ENCODE peak calls at places on chromosomes 5 and 9, in ten cellular contexts. O is endodermal cell, Z is neural progenitor cell, H is mesendoderm, U is A549, J is OCI-LY7, L is stomach, G is PC-9, N is uterus, Q is SJSA1. W is an unnamed sample. For H3K4me1, the result is how much of the 10 kb centered on the place peaks cover.

GRCh38 chr5:87400305-87400899 is 12.3 kb downstream of the CCNH start:
- DNase-seq in O (no peak), Z (peak), H (no peak), U (peak), J (peak), L (no peak), G (peak), N (no peak), Q (no peak), W (no peak)

GRCh38 chr5:147369742-147370374 is 135.0 kb downstream of the STK32A start:
- DNase-seq in O (no peak), Z (peak), H (no peak), U (peak), J (no peak), L (no peak), G (no peak), N (no peak), Q (no peak), W (no peak)

GRCh38 chr5:76604838-76605237 is 18.4 kb downstream of the F2RL2 start:
- DNase-seq in O (no peak), Z (no peak), H (no peak), U (no peak), J (no peak), L (no peak), G (no peak), N (no peak), Q (no peak), W (no peak)

GRCh38 chr9:36486933-36487481 is 85.7 kb upstream of the MELK start:
- DNase-seq in O (peak), Z (peak), H (peak), U (no peak), J (peak), L (peak), G (no peak), N (peak), Q (peak), W (peak)

GRCh38 chr5:157915638-157916037 is 56.7 kb upstream of the CLINT1 start:
- DNase-seq in O (no peak), Z (no peak), H (no peak), U (no peak), J (peak), L (peak), G (no peak), N (peak), Q (no peak), W (no peak)

GRCh38 chr5:88889165-88890069 is 6.4 kb upstream of the MEF2C start:
- DNase-seq in O (peak), Z (peak), H (peak), U (no peak), J (no peak), L (no peak), G (no peak), N (peak), Q (peak), W (no peak)

GRCh38 chr5:156481741-156482140 is 154.8 kb downstream of the SGCD start:
- DNase-seq in O (no peak), Z (no peak), H (no peak), U (no peak), J (no peak), L (no peak), G (no peak), N (no peak), Q (no peak), W (no peak)

GRCh38 chr5:112977440-112977861 is 853 bp downstream of the DCP2 start:
- DNase-seq in O (no peak), Z (no peak), H (no peak), U (no peak), J (peak), L (no peak), G (no peak), N (no peak), Q (no peak), W (no peak)

GRCh38 chr9:126738553-126738952 is 66.3 kb upstream of the ZBTB43 start:
- DNase-seq in O (no peak), Z (no peak), H (no peak), U (no peak), J (no peak), L (no peak), G (no peak), N (no peak), Q (no peak), W (peak)

GRCh38 chr9:24218656-24219055 is 327.0 kb downstream of the IZUMO3 start:
- DNase-seq in O (no peak), Z (no peak), H (peak), U (no peak), J (no peak), L (no peak), G (no peak), N (no peak), Q (no peak), W (no peak)

GRCh38 chr9:111597852-111598729 is 1.4 kb downstream of the PTGR1 start:
- DNase-seq in O (peak), Z (peak), H (peak), U (peak), J (peak), L (peak), G (peak), N (peak), Q (no peak), W (peak)

GRCh38 chr9:124531115-124531514 is 23.9 kb upstream of the NR5A1 start:
- DNase-seq in O (no peak), Z (no peak), H (no peak), U (no peak), J (no peak), L (no peak), G (no peak), N (no peak), Q (no peak), W (no peak)

GRCh38 chr9:132037470-132037869 is 42.2 kb downstream of the MED27 start:
- DNase-seq in O (no peak), Z (no peak), H (no peak), U (no peak), J (no peak), L (no peak), G (no peak), N (no peak), Q (no peak), W (no peak)

GRCh38 chr5:123122273-123122672 is 33.2 kb downstream of the PRDM6 start:
- DNase-seq in O (no peak), Z (no peak), H (no peak), U (no peak), J (no peak), L (no peak), G (no peak), N (no peak), Q (no peak), W (no peak)

GRCh38 chr9:20941177-20941690 is 90.2 kb downstream of the HACD4 start:
- DNase-seq in O (peak), Z (peak), H (peak), U (peak), J (peak), L (peak), G (peak), N (peak), Q (peak), W (peak)

GRCh38 chr9:136107155-136107952 is 11.3 kb downstream of the TMEM250 start:
- DNase-seq in O (no peak), Z (no peak), H (no peak), U (no peak), J (peak), L (peak), G (no peak), N (no peak), Q (no peak), W (no peak)

GRCh38 chr9:97412628-97413382 is 909 bp downstream of the TDRD7 start:
- DNase-seq in O (no peak), Z (no peak), H (peak), U (peak), J (peak), L (no peak), G (no peak), N (peak), Q (no peak), W (no peak)

GRCh38 chr9:72529531-72529930 is 8.1 kb downstream of the TMC1 start:
- DNase-seq in O (no peak), Z (no peak), H (no peak), U (no peak), J (no peak), L (no peak), G (no peak), N (no peak), Q (no peak), W (no peak)

GRCh38 chr9:19493174-19493811 is 84.5 kb downstream of the ACER2 start:
- DNase-seq in O (peak), Z (peak), H (peak), U (peak), J (peak), L (peak), G (no peak), N (peak), Q (no peak), W (peak)

GRCh38 chr5:90803891-90804290 is 245.3 kb downstream of the ADGRV1 start:
- DNase-seq in O (no peak), Z (no peak), H (no peak), U (no peak), J (no peak), L (no peak), G (no peak), N (no peak), Q (no peak), W (no peak)

GRCh38 chr5:174402224-174402812 is 322.1 kb upstream of the MSX2 start:
- DNase-seq in O (no peak), Z (no peak), H (no peak), U (no peak), J (no peak), L (no peak), G (no peak), N (no peak), Q (no peak), W (no peak)

GRCh38 chr9:137306546-137307254 is 4.6 kb upstream of the NRARP start:
- DNase-seq in O (peak), Z (no peak), H (no peak), U (no peak), J (no peak), L (no peak), G (no peak), N (peak), Q (no peak), W (no peak)

GRCh38 chr5:6703791-6704190 is 9.4 kb upstream of the TENT4A start:
- DNase-seq in O (no peak), Z (no peak), H (no peak), U (no peak), J (no peak), L (no peak), G (no peak), N (no peak), Q (peak), W (no peak)

GRCh38 chr9:5982352-5982751 is 33.1 kb downstream of the RANBP6 start:
- DNase-seq in O (no peak), Z (no peak), H (no peak), U (no peak), J (no peak), L (no peak), G (no peak), N (no peak), Q (no peak), W (no peak)

GRCh38 chr5:160837749-160838593 is 14.0 kb downstream of the ATP10B start:
- DNase-seq in O (no peak), Z (no peak), H (no peak), U (no peak), J (no peak), L (no peak), G (no peak), N (no peak), Q (no peak), W (no peak)

GRCh38 chr9:7104625-7105024 is 346.9 kb downstream of the KDM4C start:
- DNase-seq in O (no peak), Z (peak), H (no peak), U (no peak), J (no peak), L (no peak), G (no peak), N (no peak), Q (no peak), W (no peak)

GRCh38 chr5:58235279-58235678 is 224.6 kb downstream of the PLK2 start:
- DNase-seq in O (no peak), Z (no peak), H (no peak), U (peak), J (no peak), L (no peak), G (peak), N (no peak), Q (no peak), W (no peak)

GRCh38 chr9:94112716-94113465 is 28.6 kb downstream of the PTPDC1 start:
- DNase-seq in O (no peak), Z (no peak), H (no peak), U (no peak), J (no peak), L (no peak), G (no peak), N (no peak), Q (no peak), W (no peak)

GRCh38 chr5:169628891-169629290 is 8.2 kb upstream of the DOCK2 start:
- DNase-seq in O (no peak), Z (no peak), H (no peak), U (no peak), J (no peak), L (no peak), G (no peak), N (no peak), Q (no peak), W (no peak)

GRCh38 chr9:86531273-86531672 is 177.1 kb upstream of the TUT7 start:
- DNase-seq in O (no peak), Z (no peak), H (no peak), U (no peak), J (no peak), L (no peak), G (no peak), N (no peak), Q (no peak), W (no peak)

GRCh38 chr5:108415726-108416125 is 33.8 kb upstream of the FBXL17 start:
- DNase-seq in O (no peak), Z (no peak), H (no peak), U (no peak), J (no peak), L (no peak), G (no peak), N (no peak), Q (no peak), W (no peak)

GRCh38 chr5:14172149-14172795 is 29.1 kb downstream of the TRIO start:
- DNase-seq in O (no peak), Z (peak), H (no peak), U (no peak), J (peak), L (no peak), G (no peak), N (no peak), Q (no peak), W (no peak)
- H3K4me1 ChIP-seq in O (under half), Z (under half), H (under half), U (half or more), J (half or more), L (half or more), G (under half), N (under half), Q (half or more), W (under half)

DNA sequence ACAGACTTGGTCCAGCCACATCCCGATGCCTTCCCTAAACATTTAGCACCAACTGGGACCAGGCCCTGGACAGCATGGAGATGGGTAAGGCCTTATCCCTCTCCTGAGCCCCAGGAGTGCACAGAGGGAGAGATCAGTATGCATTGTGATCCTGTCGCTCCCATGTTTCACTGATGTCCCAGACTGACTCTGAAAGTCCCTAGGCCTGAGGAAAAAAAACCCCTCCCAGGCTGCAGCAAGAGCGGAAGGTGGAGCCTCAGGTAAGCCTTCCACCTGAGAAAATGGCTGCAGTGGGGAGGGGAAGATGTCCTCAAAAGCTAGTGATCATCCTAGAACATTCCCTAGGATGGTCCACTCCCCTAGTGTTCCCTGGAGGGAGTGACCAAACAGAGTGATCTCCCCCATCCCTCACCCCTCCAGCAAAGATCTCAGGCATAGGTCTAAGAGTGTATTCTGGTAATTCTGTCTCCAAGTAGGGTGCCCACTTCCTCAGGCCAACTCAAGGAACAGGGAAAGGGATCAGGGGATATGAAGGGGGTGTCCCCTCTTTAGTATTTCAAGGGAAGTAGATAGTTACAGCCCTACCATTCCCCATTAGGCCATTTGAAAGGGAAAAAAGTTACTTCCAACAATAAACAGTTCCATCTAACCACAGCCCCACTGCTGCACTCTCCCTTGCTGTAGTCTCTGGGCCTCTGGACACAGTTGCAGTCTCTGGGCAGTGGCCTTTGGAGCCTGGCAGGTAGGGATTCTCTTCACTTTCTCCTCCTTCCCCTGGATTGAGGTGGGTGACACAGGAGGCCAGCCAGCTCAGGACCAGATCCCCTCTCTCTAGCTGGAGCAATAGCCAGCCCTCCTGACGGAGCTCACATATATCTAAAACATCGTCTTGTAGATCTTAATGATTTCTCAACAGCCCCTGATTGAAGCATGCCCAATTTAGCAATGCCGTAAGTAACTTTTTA is 6.8 kb upstream of the CXXC5 start:
- DNase-seq in O (peak), Z (no peak), H (no peak), U (no peak), J (no peak), L (peak), G (no peak), N (no peak), Q (no peak), W (no peak)
- H3K4me1 ChIP-seq in O (under half), Z (half or more), H (under half), U (half or more), J (half or more), L (half or more), G (half or more), N (under half), Q (under half), W (under half)

DNA sequence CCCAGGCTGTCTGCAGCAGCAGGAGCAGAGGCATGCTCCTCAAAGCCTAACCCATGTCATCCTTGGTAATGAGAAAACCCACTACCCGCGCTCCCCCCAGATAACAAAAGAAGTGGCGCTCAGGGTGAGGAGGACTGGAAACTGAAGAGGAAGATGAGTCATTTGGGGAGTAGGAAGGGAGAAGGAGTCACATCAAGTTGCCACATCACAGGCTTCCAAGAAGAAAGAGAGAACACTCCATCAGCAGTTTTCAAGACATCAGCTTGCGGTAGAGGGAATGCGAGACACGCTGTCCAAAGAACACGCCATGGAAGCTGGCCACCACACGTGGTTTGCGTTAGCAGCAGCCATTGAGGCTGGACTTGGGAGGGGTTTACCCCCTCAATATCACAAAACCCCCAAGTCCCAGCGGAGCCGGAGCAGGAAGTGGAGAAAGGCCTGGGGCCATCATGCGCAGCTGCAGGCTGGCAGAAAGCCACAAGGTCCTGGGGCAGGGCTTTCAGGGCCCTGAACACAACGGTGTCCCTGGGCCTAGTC is 41.5 kb downstream of the SH3PXD2B start:
- DNase-seq in O (no peak), Z (no peak), H (no peak), U (no peak), J (no peak), L (peak), G (peak), N (peak), Q (peak), W (no peak)
- H3K4me1 ChIP-seq in O (under half), Z (under half), H (under half), U (under half), J (under half), L (half or more), G (half or more), N (under half), Q (under half), W (under half)

DNA sequence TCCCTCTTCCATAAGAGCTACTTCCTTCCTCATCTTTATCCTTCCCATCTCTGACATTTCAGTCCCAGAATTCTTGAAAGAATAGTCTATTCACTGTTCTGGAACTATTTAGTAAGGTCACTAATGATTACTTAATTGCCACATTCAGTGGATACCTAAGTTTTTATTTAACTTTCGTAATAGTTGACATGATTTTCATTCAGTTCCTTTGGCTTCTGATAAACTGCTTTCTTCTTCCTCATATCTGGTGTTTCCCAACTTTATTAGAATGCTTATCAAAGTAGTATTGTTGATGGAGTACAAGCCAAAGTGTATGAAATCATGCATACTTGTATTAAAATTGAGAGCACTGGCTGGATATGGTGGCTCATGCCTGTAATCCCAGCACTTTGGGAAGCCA is 10.8 kb downstream of the UBE2D2 start:
- DNase-seq in O (no peak), Z (no peak), H (no peak), U (no peak), J (no peak), L (no peak), G (peak), N (no peak), Q (no peak), W (no peak)
- H3K4me1 ChIP-seq in O (under half), Z (under half), H (under half), U (under half), J (half or more), L (half or more), G (under half), N (under half), Q (under half), W (half or more)

GRCh38 chr5:124460000-124460399 is 286.4 kb downstream of the ZNF608 start:
- DNase-seq in O (no peak), Z (no peak), H (no peak), U (no peak), J (no peak), L (no peak), G (no peak), N (peak), Q (no peak), W (no peak)

GRCh38 chr5:124460666-124461065 is 285.8 kb downstream of the ZNF608 start:
- DNase-seq in O (no peak), Z (no peak), H (no peak), U (no peak), J (no peak), L (no peak), G (no peak), N (no peak), Q (no peak), W (no peak)

GRCh38 chr5:124456244-124456643 is 290.2 kb downstream of the ZNF608 start:
- DNase-seq in O (no peak), Z (no peak), H (no peak), U (no peak), J (no peak), L (no peak), G (no peak), N (no peak), Q (no peak), W (no peak)

GRCh38 chr5:124457901-124458300 is 288.5 kb downstream of the ZNF608 start:
- DNase-seq in O (no peak), Z (no peak), H (no peak), U (no peak), J (no peak), L (no peak), G (no peak), N (no peak), Q (no peak), W (no peak)

GRCh38 chr5:124457101-124457500 is 289.3 kb downstream of the ZNF608 start:
- DNase-seq in O (no peak), Z (no peak), H (no peak), U (no peak), J (no peak), L (no peak), G (no peak), N (no peak), Q (no peak), W (no peak)
- H3K4me1 ChIP-seq in O (under half), Z (half or more), H (under half), U (under half), J (half or more), L (under half), G (under half), N (under half), Q (under half), W (under half)

W was measured in naive thymus-derived CD4-positive, alpha-beta T cell.